ENCODE peak calls at places on chromosome 4, in five cellular contexts. B, P, K, Q and A are unnamed samples.
A peak's percentile ranks its signal among the peaks of the same experiment; 100 is the strongest.

GRCh38 chr4:73606465-73606974 is 13.7 kb downstream of the RASSF6 start:
- DNase-seq in B (no peak), P (peak; percentile 26), K (no peak), Q (no peak), A (no peak)

GRCh38 chr4:150297861-150298474 is 219.7 kb downstream of the DCLK2 start:
- DNase-seq in B (no peak), P (peak; percentile 66), K (peak; percentile 74), Q (peak; percentile 53), A (no peak)

GRCh38 chr4:56512166-56512565 is 6.6 kb downstream of the ARL9 start:
- DNase-seq in B (no peak), P (no peak), K (no peak), Q (peak; percentile 23), A (no peak)

GRCh38 chr4:75920327-75920726 is 18.1 kb upstream of the PPEF2 start:
- DNase-seq in B (no peak), P (no peak), K (no peak), Q (no peak), A (no peak)

GRCh38 chr4:22070256-22070655 is 121.7 kb upstream of the KCNIP4 start:
- DNase-seq in B (no peak), P (no peak), K (no peak), Q (no peak), A (no peak)

GRCh38 chr4:123449780-123450179 is 53.2 kb downstream of the SPRY1 start:
- DNase-seq in B (no peak), P (no peak), K (no peak), Q (peak; percentile 72), A (no peak)

GRCh38 chr4:85901500-85901899 is 426.6 kb downstream of the ARHGAP24 start:
- DNase-seq in B (no peak), P (no peak), K (no peak), Q (peak; percentile 4), A (no peak)

GRCh38 chr4:101044766-101045165 is 302.6 kb downstream of the PPP3CA start:
- DNase-seq in B (no peak), P (no peak), K (no peak), Q (no peak), A (no peak)

GRCh38 chr4:24003926-24004325 is 114.1 kb upstream of the PPARGC1A start:
- DNase-seq in B (no peak), P (no peak), K (no peak), Q (peak; percentile 41), A (no peak)

GRCh38 chr4:21795091-21795490 is 153.5 kb downstream of the KCNIP4 start:
- DNase-seq in B (no peak), P (peak; percentile 30), K (no peak), Q (peak; percentile 56), A (no peak)

GRCh38 chr4:18479825-18480224 is 458.3 kb upstream of the LCORL start:
- DNase-seq in B (no peak), P (no peak), K (no peak), Q (no peak), A (no peak)

GRCh38 chr4:16123356-16124084 is 39.7 kb upstream of the PROM1 start:
- DNase-seq in B (no peak), P (no peak), K (peak; percentile 49), Q (no peak), A (no peak)

GRCh38 chr4:6820695-6821094 is 38.2 kb downstream of the KIAA0232 start:
- DNase-seq in B (no peak), P (no peak), K (no peak), Q (no peak), A (no peak)
- H3K9me3 ChIP-seq in B (no peaks in the 10 kb centered on the region), P (peaks cover 26% of the 10 kb centered on the region), K (peaks cover 30% of the 10 kb centered on the region), Q (no peaks in the 10 kb centered on the region), A (peaks cover 22% of the 10 kb centered on the region)

GRCh38 chr4:77185681-77186080 is 28.7 kb downstream of the CCNG2 start:
- DNase-seq in B (no peak), P (no peak), K (no peak), Q (no peak), A (no peak)

GRCh38 chr4:77184018-77184417 is 27.0 kb downstream of the CCNG2 start:
- DNase-seq in B (no peak), P (no peak), K (no peak), Q (no peak), A (no peak)

GRCh38 chr4:77181737-77182136 is 24.7 kb downstream of the CCNG2 start:
- DNase-seq in B (no peak), P (no peak), K (no peak), Q (no peak), A (no peak)

GRCh38 chr4:77187231-77187630 is 30.2 kb downstream of the CCNG2 start:
- DNase-seq in B (no peak), P (no peak), K (no peak), Q (no peak), A (no peak)

GRCh38 chr4:77184961-77185360 is 28.0 kb downstream of the CCNG2 start:
- DNase-seq in B (no peak), P (no peak), K (no peak), Q (no peak), A (no peak)
- H3K27me3 ChIP-seq in B (no peaks in the 10 kb centered on the region), P (no peaks in the 10 kb centered on the region), K (no peaks in the 10 kb centered on the region), Q (peaks cover 13% of the 10 kb centered on the region), A (no peaks in the 10 kb centered on the region)

DNA sequence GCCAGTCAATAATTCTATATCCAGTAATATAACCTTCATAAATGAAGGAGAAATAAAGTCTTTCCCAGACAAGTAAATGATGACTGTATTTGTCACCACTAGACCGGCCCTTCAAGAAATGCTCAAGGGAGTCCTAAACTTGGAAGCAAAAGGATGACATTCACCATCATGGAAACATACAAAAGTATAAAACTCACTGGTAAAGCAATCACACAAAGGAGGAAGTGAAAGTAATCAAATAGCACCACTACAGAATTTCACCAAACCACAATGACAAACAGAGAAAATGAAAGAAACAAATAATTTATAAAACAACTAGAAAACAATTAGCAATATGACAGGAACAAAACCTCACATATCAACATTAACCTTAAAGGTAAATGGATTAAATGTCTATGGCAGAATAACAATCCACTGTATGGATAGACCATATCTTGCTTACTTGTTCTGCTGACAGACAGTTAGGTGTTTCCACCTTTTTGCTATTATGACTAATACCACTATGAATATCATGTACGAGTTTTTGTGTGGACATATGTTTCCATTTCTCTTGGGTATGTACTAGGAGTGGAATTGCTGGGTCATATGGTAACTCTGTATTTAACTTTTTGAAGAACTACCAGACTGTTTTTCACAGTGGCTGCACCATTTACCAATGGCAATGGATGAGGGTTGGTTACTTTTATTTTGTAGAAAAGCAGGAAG is 44.9 kb downstream of the NAT8L start:
- DNase-seq in B (no peak), P (peak; percentile 12), K (no peak), Q (no peak), A (no peak)
- H3K9me3 ChIP-seq in B (peaks cover 9% of the 10 kb centered on the region), P (peaks cover 19% of the 10 kb centered on the region), K (no peaks in the 10 kb centered on the region), Q (no peaks in the 10 kb centered on the region), A (peaks cover 19% of the 10 kb centered on the region)

DNA sequence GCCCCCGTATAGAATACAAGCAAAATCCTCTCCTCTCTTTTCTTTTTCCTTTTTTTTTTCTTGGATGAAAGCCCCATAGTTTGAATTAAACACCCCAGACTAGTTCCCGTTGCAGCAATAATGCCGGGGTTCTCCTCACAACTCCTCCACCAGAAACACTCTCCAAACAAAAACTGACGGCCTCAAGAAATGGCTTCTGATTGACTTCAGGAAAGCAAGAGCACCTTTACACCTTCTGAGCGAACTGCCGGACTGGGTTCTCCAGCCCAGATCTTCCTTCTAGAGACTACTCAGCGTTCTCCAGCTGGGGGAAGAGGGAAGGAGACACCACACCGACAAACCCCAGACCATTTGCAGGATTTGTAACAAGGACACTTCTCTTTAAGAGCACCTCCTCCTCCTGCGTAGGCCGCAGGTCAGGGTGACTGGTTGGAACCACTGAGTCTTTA is 4.0 kb downstream of the HAND2 start:
- DNase-seq in B (no peak), P (no peak), K (peak; percentile 43), Q (no peak), A (no peak)
- H3K27me3 ChIP-seq in B (no peaks in the 10 kb centered on the region), P (peaks cover 34% of the 10 kb centered on the region), K (peaks cover 100% of the 10 kb centered on the region), Q (peaks cover 75% of the 10 kb centered on the region), A (peaks cover 97% of the 10 kb centered on the region)

DNA sequence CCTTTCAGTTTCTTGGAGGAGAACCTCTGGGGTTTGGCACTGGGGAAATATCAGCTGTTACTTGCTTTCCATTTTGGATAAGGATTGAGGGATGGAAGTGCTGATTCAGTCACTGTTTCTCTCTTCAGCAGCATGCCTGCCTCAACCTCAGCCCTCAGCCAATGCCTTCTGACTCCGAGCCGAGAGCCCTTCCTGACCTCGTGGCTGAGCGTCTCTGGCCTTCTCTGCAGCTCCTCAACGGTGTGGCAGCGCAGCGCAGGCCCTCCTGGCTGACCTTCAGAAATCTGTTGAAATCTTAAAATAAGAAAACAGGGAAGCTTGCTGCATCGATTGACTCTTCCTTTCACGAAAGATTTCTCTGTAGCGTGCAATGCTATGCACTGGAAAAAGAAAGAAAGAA is 434.3 kb upstream of the FAT1 start:
- DNase-seq in B (peak; percentile 59), P (no peak), K (no peak), Q (no peak), A (no peak)
- H3K9me3 ChIP-seq in B (no peaks in the 10 kb centered on the region), P (no peaks in the 10 kb centered on the region), K (no peaks in the 10 kb centered on the region), Q (no peaks in the 10 kb centered on the region), A (no peaks in the 10 kb centered on the region)

GRCh38 chr4:20679946-20680345 is 20.3 kb upstream of the PACRGL start:
- DNase-seq in B (no peak), P (no peak), K (no peak), Q (no peak), A (no peak)
- H3K27me3 ChIP-seq in B (no peaks in the 10 kb centered on the region), P (no peaks in the 10 kb centered on the region), K (no peaks in the 10 kb centered on the region), Q (no peaks in the 10 kb centered on the region), A (no peaks in the 10 kb centered on the region)

GRCh38 chr4:43556262-43556661 is 663.7 kb downstream of the GRXCR1 start:
- DNase-seq in B (no peak), P (no peak), K (no peak), Q (no peak), A (no peak)
- H3K9me3 ChIP-seq in B (no peaks in the 10 kb centered on the region), P (no peaks in the 10 kb centered on the region), K (no peaks in the 10 kb centered on the region), Q (no peaks in the 10 kb centered on the region), A (peaks cover 4% of the 10 kb centered on the region)

DNA sequence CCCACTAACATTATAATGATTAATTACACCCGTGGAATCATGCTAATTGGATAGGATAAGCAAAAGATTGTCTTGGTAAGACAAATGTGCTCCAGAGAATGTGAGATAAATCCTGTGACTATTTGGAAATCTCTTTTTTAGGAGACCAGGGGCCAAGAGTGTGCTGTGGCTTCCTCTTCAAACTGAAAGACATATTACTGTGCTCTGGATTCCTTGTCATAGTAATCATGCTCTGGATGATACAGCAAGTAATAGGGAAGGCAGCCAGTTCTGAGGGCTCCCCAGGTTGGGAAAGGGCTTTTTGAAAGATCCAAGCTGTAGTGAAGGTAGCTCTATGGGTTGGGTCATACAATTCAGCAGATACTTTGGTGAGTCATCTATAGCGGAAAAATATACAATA is 600.5 kb downstream of the PCDH18 start:
- DNase-seq in B (no peak), P (no peak), K (no peak), Q (peak; percentile 58), A (no peak)
- H3K27me3 ChIP-seq in B (no peaks in the 10 kb centered on the region), P (no peaks in the 10 kb centered on the region), K (no peaks in the 10 kb centered on the region), Q (no peaks in the 10 kb centered on the region), A (no peaks in the 10 kb centered on the region)

DNA sequence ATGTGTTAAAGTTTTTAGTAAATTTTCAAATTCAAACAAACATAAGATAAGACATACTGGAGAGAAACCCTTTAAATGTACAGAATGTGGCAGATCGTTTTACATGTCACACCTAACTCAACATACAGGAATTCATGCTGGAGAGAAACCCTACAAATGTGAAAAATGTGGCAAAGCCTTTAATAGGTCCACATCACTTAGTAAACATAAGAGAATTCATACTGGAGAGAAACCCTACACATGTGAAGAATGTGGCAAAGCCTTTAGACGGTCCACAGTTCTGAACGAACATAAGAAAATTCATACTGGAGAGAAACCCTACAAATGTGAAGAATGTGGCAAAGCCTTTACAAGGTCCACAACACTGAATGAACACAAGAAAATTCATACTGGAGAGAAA is 32.8 kb downstream of the ZNF595 start:
- DNase-seq in B (no peak), P (no peak), K (no peak), Q (no peak), A (no peak)
- H3K9me3 ChIP-seq in B (peaks cover 9% of the 10 kb centered on the region), P (peaks cover 74% of the 10 kb centered on the region), K (peaks cover 86% of the 10 kb centered on the region), Q (peaks cover 6% of the 10 kb centered on the region), A (peaks cover 91% of the 10 kb centered on the region)